ENCODE peak calls at places on chromosome 1, in six cellular contexts. G is cardiac muscle cell, E is colonic mucosa, W is NT2/D1, Q is T-helper 2 cell, B is heart right ventricle. Y is an unnamed sample.

GRCh38 chr1:78688701-78689100 is 39.1 kb downstream of the IFI44 start:
- DNase-seq in E (no peak), Q (no peak), B (no peak), W (no peak), G (peak), Y (peak)

GRCh38 chr1:104648269-104648691 is 898.6 kb downstream of the AMY1C start:
- DNase-seq in B (no peak), Q (no peak), G (peak), W (peak), E (no peak), Y (peak)

GRCh38 chr1:180155202-180155682 is 573 bp downstream of the QSOX1 start:
- DNase-seq in B (peak), E (peak), G (no peak), W (no peak), Q (no peak), Y (no peak)

GRCh38 chr1:153058826-153059784 is 1.8 kb upstream of the SPRR2A start:
- DNase-seq in Q (no peak), E (no peak), B (no peak), W (no peak), G (no peak), Y (peak)

GRCh38 chr1:230317823-230318819 is 108.0 kb downstream of the PGBD5 start:
- DNase-seq in E (peak), W (no peak), G (peak), B (no peak), Q (no peak), Y (peak)

GRCh38 chr1:40919475-40920011 is 57.4 kb upstream of the CITED4 start:
- DNase-seq in B (no peak), Q (no peak), G (no peak), E (no peak), W (no peak), Y (peak)

GRCh38 chr1:35622510-35623171 is 18.7 kb downstream of the PSMB2 start:
- DNase-seq in G (no peak), E (no peak), B (no peak), W (peak), Q (no peak), Y (no peak)

GRCh38 chr1:199151634-199152429 is 513.0 kb downstream of the PTPRC start:
- DNase-seq in B (no peak), E (no peak), Q (no peak), W (no peak), G (no peak), Y (no peak)

GRCh38 chr1:153742411-153743142 is 14.7 kb downstream of the INTS3 start:
- DNase-seq in G (peak), B (no peak), Q (no peak), W (no peak), E (no peak), Y (peak)

GRCh38 chr1:109246141-109246551 is 3.2 kb upstream of the CELSR2 start:
- DNase-seq in E (no peak), W (no peak), Q (no peak), B (no peak), G (no peak), Y (no peak)

GRCh38 chr1:108117908-108118902 is 81.9 kb downstream of the SLC25A24 start:
- DNase-seq in Q (no peak), W (no peak), E (no peak), B (no peak), G (peak), Y (no peak)

GRCh38 chr1:29579821-29580425 is 343.6 kb downstream of the PTPRU start:
- DNase-seq in Q (no peak), B (no peak), E (no peak), W (no peak), G (peak), Y (peak)

GRCh38 chr1:228060458-228061190 is 21.9 kb upstream of the ARF1 start:
- DNase-seq in B (no peak), G (peak), W (peak), Q (no peak), E (peak), Y (no peak)

GRCh38 chr1:70764747-70765146 is 282.9 kb downstream of the PTGER3 start:
- DNase-seq in G (no peak), B (no peak), Q (no peak), W (no peak), E (no peak), Y (peak)

GRCh38 chr1:203628185-203628996 is 1.8 kb downstream of the ATP2B4 start:
- DNase-seq in G (peak), Q (no peak), W (peak), B (peak), E (peak), Y (peak)

GRCh38 chr1:215744419-215744818 is 177.3 kb downstream of the KCTD3 start:
- DNase-seq in W (no peak), B (no peak), G (no peak), Q (no peak), E (no peak), Y (no peak)

GRCh38 chr1:210291786-210292275 is 36.9 kb upstream of the HHAT start:
- DNase-seq in B (no peak), G (peak), W (no peak), Q (no peak), E (no peak), Y (no peak)

GRCh38 chr1:159089184-159089791 is 12.7 kb upstream of the AIM2 start:
- DNase-seq in E (no peak), G (no peak), Q (no peak), B (no peak), W (peak), Y (peak)